ENCODE peak calls at places on chromosomes 6 and 20, in eight cellular contexts. J is naive thymus-derived CD4-positive, alpha-beta T cell; C is CD8-positive, alpha-beta T cell; G is tibial nerve; B is Karpas-422; F is fibroblast of lung; A is prostate gland; U is heart left ventricle. K is an unnamed sample.

GRCh38 chr6:163429858-163430448 is 15.4 kb downstream of the QKI start:
- DNase-seq in U (no peak), C (no peak), A (no peak), G (no peak), B (no peak), J (no peak), F (no peak), K (no peak)

GRCh38 chr20:40568200-40568599 is 120.8 kb downstream of the MAFB start:
- DNase-seq in B (no peak), G (no peak), U (no peak), A (no peak), J (no peak), F (no peak), C (no peak), K (no peak)

GRCh38 chr6:152117156-152118129 is 310.0 kb downstream of the ESR1 start:
- DNase-seq in F (no peak), A (no peak), J (no peak), U (no peak), G (no peak), C (no peak), B (no peak), K (no peak)

GRCh38 chr20:34709044-34709835 is 5.1 kb downstream of the TP53INP2 start:
- DNase-seq in C (peak; percentile 63), F (peak; percentile 86), U (peak; percentile 90), B (peak; percentile 94), J (peak; percentile 76), G (peak; percentile 81), A (peak; percentile 81), K (peak; percentile 57)

GRCh38 chr20:42639140-42639539 is 550.6 kb downstream of the PTPRT start:
- DNase-seq in C (no peak), J (no peak), G (no peak), U (no peak), F (no peak), B (peak; percentile 74), A (no peak), K (no peak)

GRCh38 chr20:11219192-11219591 is 545.4 kb upstream of the JAG1 start:
- DNase-seq in J (no peak), G (no peak), A (no peak), F (no peak), C (no peak), B (peak; percentile 49), U (no peak), K (no peak)

GRCh38 chr6:26575494-26575939 is 21.2 kb upstream of the ABT1 start:
- DNase-seq in A (no peak), U (no peak), G (no peak), F (no peak), C (no peak), J (no peak), B (no peak), K (no peak)

GRCh38 chr6:106556368-106556960 is 72.8 kb downstream of the RTN4IP1 start:
- DNase-seq in C (no peak), A (no peak), G (no peak), J (peak; percentile 61), F (peak; percentile 68), B (peak; percentile 69), U (no peak), K (no peak)

GRCh38 chr6:56266011-56266410 is 18.6 kb upstream of the COL21A1 start:
- DNase-seq in A (no peak), F (no peak), B (no peak), J (no peak), U (no peak), G (no peak), C (no peak), K (no peak)

GRCh38 chr20:9214676-9215075 is 145.8 kb downstream of the PLCB4 start:
- DNase-seq in U (no peak), A (no peak), C (no peak), F (peak; percentile 99), B (no peak), G (no peak), J (no peak), K (no peak)

GRCh38 chr6:118281291-118281690 is 266.8 kb upstream of the PLN start:
- DNase-seq in C (no peak), G (no peak), U (no peak), J (no peak), B (no peak), F (no peak), A (no peak), K (no peak)

GRCh38 chr6:118284736-118285360 is 263.2 kb upstream of the PLN start:
- DNase-seq in B (no peak), C (no peak), J (no peak), U (no peak), F (peak; percentile 61), G (no peak), A (no peak), K (no peak)

GRCh38 chr6:118288355-118289124 is 259.6 kb upstream of the PLN start:
- DNase-seq in J (no peak), U (no peak), C (no peak), B (no peak), A (no peak), G (no peak), F (peak; percentile 58), K (no peak)

GRCh38 chr6:118283759-118284158 is 264.3 kb upstream of the PLN start:
- DNase-seq in G (no peak), C (peak; percentile 14), J (peak; percentile 69), B (peak; percentile 81), F (peak; percentile 79), A (peak; percentile 34), U (no peak), K (peak; percentile 55)

GRCh38 chr6:118285791-118286190 is 262.3 kb upstream of the PLN start:
- DNase-seq in A (no peak), F (no peak), B (no peak), J (no peak), G (no peak), C (no peak), U (no peak), K (no peak)
- H3K27ac ChIP-seq in A (no peak overlapping the region), F (no peak overlapping the region), B (no peak overlapping the region), J (no peak overlapping the region), G (no peak overlapping the region), C (no peak overlapping the region), U (no peak overlapping the region), K (no peak overlapping the region)

GRCh38 chr20:44584103-44584690 is 1.8 kb downstream of the PKIG start:
- DNase-seq in B (peak; percentile 86), J (no peak), A (no peak), F (no peak), G (no peak), U (no peak), C (no peak), K (no peak)

GRCh38 chr20:44589522-44589921 is 7.1 kb downstream of the PKIG start:
- DNase-seq in A (no peak), G (no peak), B (no peak), F (no peak), C (no peak), J (no peak), U (no peak), K (no peak)

GRCh38 chr20:44585042-44585968 is 2.9 kb downstream of the PKIG start:
- DNase-seq in C (no peak), J (no peak), F (no peak), A (no peak), B (peak; percentile 95), U (no peak), G (no peak), K (no peak)

GRCh38 chr20:44586986-44587980 is 4.9 kb downstream of the PKIG start:
- DNase-seq in G (no peak), B (peak; percentile 91), U (no peak), F (peak; percentile 37), C (no peak), J (no peak), A (no peak), K (no peak)

DNA sequence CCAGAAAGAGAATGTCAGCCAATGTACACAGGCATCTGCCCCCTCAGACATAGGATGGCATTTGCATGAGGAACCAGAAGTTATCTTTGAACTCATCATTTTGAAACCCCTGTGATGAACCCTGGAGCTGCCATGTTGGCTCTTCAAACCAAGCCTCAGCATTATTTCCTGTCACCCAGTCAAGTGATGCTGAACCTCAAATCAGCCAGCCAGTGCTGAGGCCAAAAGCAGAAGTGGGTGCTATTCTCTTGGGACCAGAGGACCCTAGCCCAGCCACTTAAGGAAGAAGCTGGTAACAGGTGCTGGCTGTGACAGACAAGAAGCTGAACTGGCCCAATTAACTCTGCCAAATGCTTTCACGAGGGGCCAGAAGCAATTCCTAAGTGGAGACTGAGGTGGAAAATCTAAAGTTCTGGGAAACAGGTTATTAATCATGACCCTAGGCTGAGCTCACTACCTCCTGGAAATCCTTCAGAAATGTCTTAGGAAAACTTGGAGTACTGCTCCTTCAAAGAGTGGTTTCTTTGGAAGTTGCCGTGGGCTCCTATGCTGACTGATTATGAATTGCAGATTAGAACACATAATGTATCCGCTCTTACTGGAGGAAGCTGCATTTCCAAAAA is 4.0 kb downstream of the PKIG start:
- DNase-seq in F (no peak), C (no peak), U (no peak), B (peak; percentile 98), G (no peak), A (no peak), J (no peak), K (no peak)
- H3K27ac ChIP-seq in F (no peak overlapping the region), C (no peak overlapping the region), U (no peak overlapping the region), B (peak overlapping the region; percentile 99), G (no peak overlapping the region), A (no peak overlapping the region), J (no peak overlapping the region), K (no peak overlapping the region)

GRCh38 chr6:35061102-35061615 is 80.0 kb downstream of the TCP11 start:
- DNase-seq in J (no peak), G (no peak), U (no peak), A (no peak), B (no peak), F (no peak), C (no peak), K (no peak)
- H3K27ac ChIP-seq in J (no peak overlapping the region), G (no peak overlapping the region), U (no peak overlapping the region), A (no peak overlapping the region), B (no peak overlapping the region), F (no peak overlapping the region), C (no peak overlapping the region), K (no peak overlapping the region)

GRCh38 chr6:53530780-53531386 is 14.0 kb downstream of the GCLC start:
- DNase-seq in J (no peak), B (no peak), A (no peak), F (no peak), G (no peak), U (no peak), C (no peak), K (no peak)

GRCh38 chr6:53529324-53530036 is 15.4 kb downstream of the GCLC start:
- DNase-seq in B (no peak), F (no peak), C (no peak), G (no peak), U (no peak), A (no peak), J (no peak), K (no peak)

GRCh38 chr6:53532061-53532797 is 12.7 kb downstream of the GCLC start:
- DNase-seq in A (no peak), F (peak; percentile 25), U (no peak), B (no peak), J (no peak), C (no peak), G (no peak), K (no peak)

GRCh38 chr6:53530346-53530745 is 14.6 kb downstream of the GCLC start:
- DNase-seq in J (no peak), U (no peak), B (no peak), C (no peak), G (no peak), A (peak; percentile 14), F (no peak), K (no peak)

DNA sequence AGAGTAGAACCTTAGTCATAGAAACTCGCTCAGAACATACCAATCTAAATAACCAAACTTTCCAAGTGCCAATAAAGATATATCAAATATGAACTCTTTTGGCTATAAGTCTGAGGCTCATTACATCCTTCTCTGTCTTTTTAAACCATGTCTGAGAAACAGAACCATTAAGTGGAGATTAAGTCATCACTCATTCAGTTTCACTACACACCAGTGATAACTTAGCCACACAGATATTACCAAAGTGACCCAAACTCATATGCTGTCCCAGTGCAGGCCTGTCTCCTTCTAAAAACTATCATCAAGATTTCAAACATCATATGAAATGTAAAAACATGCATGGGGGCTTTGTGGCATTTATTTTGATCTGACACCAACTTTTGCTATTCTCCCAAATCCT is 12.0 kb downstream of the GCLC start:
- DNase-seq in G (no peak), C (no peak), F (no peak), U (no peak), J (no peak), A (no peak), B (no peak), K (no peak)
- H3K27ac ChIP-seq in G (no peak overlapping the region), C (no peak overlapping the region), F (no peak overlapping the region), U (no peak overlapping the region), J (no peak overlapping the region), A (no peak overlapping the region), B (no peak overlapping the region), K (no peak overlapping the region)